ENCODE peak calls at places on chromosomes 3 and 15, in four cellular contexts. T, X, C and Z are unnamed samples.

GRCh38 chr3:17065315-17065714 is 180.6 kb downstream of the PLCL2 start:
- DNase-seq in T (no peak), X (no peak), C (no peak), Z (no peak)

GRCh38 chr15:41892621-41893421 is 1.0 kb downstream of the SPTBN5 start:
- DNase-seq in T (no peak), X (no peak), C (no peak), Z (no peak)

GRCh38 chr15:74240002-74240568 is 4.0 kb downstream of the CCDC33 start:
- DNase-seq in C (peak), T (no peak), X (no peak), Z (peak)

GRCh38 chr15:63555520-63555919 is 41.7 kb upstream of the FBXL22 start:
- DNase-seq in T (no peak), X (no peak), C (no peak), Z (no peak)

GRCh38 chr15:42456971-42457370 is 34.0 kb downstream of the ZNF106 start:
- DNase-seq in C (no peak), X (no peak), T (no peak), Z (no peak)

GRCh38 chr3:126446791-126447190 is 28.9 kb downstream of the ZXDC start:
- DNase-seq in X (no peak), T (no peak), C (no peak), Z (no peak)

GRCh38 chr15:78082106-78082742 is 4.7 kb upstream of the TBC1D2B start:
- DNase-seq in T (no peak), X (no peak), C (no peak), Z (no peak)

GRCh38 chr3:55692958-55693558 is 206.0 kb upstream of the WNT5A start:
- DNase-seq in T (no peak), C (no peak), X (no peak), Z (no peak)

GRCh38 chr3:64837126-64837738 is 149.4 kb upstream of the ADAMTS9 start:
- DNase-seq in T (no peak), X (no peak), C (no peak), Z (no peak)

GRCh38 chr3:109773006-109773405 is 435.7 kb upstream of the DPPA4 start:
- DNase-seq in C (no peak), T (no peak), X (no peak), Z (no peak)

GRCh38 chr3:193970773-193971206 is 165.2 kb upstream of the HES1 start:
- DNase-seq in X (no peak), T (no peak), C (no peak), Z (no peak)

GRCh38 chr15:76346666-76347506 is 10.3 kb downstream of the ISL2 start:
- DNase-seq in T (peak), C (no peak), X (no peak), Z (peak)
- TF ChIP-seq EZH2 in T (peak), C (no peak), X (no peak), Z (no peak)

GRCh38 chr3:156702367-156702766 is 28.0 kb downstream of the TIPARP start:
- DNase-seq in X (no peak), C (no peak), T (no peak), Z (no peak)
- TF ChIP-seq EZH2 in X (no peak), C (no peak), T (no peak), Z (no peak)

DNA sequence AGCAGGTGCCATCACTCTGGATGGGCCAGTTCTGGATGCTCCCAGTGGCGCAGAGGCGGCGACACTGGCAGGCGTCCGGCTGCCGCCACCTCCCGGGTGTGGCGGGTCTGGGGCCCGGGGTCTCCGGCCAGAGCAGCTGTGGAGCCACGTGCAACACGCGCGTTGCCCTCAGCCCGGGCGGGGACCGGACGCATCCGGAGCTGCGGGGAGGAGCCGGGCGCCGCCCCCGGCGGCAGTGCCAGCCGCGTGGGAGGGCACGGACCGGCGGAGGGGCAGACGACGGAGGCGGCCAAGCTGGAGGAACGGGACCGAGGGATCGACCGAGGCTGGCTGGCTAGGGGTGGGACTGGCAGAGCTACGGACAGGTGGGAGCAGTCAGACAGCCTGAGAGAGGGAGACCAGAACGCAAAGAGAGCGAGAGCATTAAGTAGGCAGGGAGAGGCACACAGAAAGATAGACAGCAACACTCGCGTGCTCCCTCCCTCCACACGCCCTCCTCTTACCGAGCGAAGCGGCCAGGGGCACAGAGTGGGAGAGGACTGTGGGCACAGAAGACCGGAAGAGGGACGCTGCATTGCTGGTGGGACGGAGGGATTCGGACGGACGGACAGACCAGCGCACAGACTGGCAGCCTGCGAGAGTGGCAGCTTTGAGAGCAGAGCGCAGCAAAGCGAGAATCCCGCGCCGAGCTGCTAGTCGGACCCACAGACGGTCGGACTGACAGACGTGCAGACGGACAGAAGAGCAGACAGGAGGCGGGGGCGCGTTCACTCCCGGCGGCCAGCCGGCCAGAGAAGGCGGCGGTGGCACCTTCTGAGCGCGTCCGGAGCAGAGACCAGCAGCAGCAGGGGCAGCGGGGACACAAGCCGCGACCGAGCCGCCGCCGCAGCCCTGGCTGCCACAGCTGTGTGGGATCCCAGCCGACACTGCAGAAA is at the start of gene ARPP21:
- DNase-seq in X (no peak), T (peak), C (no peak), Z (peak)
- TF ChIP-seq EZH2 in X (peak), T (peak), C (peak), Z (peak)

DNA sequence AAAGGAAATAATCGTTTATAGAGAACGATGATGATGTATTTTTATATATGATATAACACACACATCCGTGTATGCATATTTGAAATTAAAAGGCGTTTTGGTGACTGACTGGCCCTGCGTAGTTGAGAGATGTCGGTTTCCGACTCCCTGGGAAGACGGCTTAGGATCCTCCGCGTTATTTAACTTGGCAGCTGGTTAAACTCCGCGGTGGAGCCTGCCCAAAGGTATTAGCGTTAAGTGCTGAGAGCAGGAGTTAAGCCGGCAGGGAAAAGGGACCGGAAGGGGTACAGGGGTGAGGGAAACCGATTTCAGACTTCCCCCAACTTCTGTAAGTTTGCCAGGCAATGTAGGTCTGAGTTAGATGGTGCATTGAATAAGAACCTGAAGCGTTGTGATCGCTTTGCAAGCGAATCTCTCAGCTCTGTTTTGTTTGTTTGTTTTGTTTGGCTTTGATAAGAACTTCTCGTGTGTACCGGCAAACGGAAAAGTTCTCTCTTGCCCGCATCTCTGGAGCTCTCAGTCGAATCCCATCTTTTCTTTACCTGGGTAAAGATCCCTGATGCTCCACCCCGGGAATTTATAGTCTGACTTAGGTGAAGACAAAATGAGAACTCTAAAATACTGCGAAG is 6.0 kb upstream of the FEZF2 start:
- DNase-seq in T (peak), C (no peak), X (no peak), Z (no peak)
- TF ChIP-seq EZH2 in T (peak), C (peak), X (no peak), Z (no peak)

GRCh38 chr3:197891-198491 is 1.4 kb downstream of the CHL1 start:
- DNase-seq in T (peak), C (no peak), X (no peak), Z (peak)
- TF ChIP-seq EZH2 in T (peak), C (peak), X (no peak), Z (peak)

GRCh38 chr3:134797080-134797801 is 2.2 kb downstream of the EPHB1 start:
- DNase-seq in X (no peak), T (peak), C (no peak), Z (no peak)
- TF ChIP-seq EZH2 in X (no peak), T (peak), C (no peak), Z (no peak)

DNA sequence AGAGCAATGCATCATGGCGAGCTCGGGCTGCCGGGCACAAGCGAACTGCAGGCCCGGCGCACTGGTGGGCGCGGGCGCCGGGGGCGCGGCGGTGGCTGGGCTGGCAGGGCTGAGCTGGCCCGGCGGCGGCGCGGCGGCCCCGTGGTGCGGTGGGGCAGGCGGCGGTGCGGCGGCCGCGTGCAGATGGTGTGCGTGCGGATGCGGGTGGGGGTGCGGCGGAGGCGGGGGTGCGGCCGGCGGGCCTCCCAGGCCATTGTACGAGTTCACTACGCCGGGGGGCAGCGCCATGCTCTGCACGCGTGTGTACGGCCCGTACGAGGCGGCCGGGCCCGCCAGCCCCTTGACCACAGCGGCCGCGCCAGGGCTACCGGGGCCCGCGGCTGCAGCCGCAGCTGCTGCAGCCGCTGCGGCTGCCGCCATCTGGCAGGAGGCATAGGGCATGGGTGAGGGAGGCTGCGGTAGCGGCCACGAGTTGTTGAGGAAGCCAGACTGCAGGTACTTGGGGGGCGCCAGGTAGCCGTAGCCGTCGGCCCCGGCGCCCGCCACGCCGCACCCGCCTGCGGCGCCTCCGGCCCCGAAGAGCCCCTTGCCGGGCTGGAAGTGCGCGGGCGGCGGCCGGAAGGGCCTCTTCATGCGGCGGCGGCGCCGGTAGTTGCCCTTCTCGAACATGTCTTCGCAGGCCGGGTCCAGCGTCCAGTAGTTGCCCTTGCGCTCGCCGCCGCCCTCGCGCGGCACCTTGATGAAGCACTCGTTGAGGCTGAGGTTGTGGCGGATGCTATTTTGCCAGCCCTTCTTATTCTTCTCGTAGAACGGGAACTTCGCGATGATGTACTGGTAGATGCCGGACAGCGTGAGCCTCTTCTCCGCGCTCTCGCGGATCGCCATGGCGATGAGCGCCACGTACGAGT is 1.0 kb downstream of the FOXL2 start:
- DNase-seq in C (no peak), X (no peak), T (peak), Z (peak)
- TF ChIP-seq EZH2 in C (peak), X (no peak), T (no peak), Z (no peak)

DNA sequence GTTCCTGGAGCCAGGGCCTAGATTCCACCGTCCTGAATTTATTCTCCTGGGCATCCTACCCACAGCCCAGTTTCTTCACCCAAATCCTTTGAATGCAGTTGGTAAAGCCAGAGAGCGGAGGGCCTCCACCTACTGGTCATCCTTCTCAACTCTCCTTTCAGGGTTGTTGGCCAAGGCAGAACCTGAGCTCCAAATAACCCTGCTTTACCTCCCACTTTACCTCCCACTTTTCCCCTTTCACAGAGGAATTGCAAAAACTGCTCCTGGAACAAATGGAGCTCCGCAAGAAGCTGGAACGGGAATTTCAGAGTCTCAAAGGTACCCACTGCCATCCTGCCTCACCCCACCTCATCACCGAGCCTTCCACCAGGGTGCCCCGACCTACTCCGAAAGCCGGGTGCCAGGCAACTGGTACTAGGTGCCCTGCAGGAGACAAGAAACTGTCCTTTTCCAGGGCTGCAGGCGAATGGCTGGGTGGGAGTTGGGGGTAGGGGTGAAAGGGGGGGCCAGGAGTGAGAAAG is 6.8 kb downstream of the SKOR1 start:
- DNase-seq in C (no peak), X (no peak), T (peak), Z (no peak)
- TF ChIP-seq EZH2 in C (peak), X (no peak), T (no peak), Z (peak)

GRCh38 chr3:149579838-149580542 is 77.8 kb downstream of the WWTR1 start:
- DNase-seq in C (no peak), X (no peak), T (no peak), Z (no peak)
- TF ChIP-seq EZH2 in C (no peak), X (no peak), T (no peak), Z (no peak)